ENCODE peak calls at places on chromosome 9, in five cellular contexts. F is Peyer's patch; Q is fibroblast of lung; O is CD8-positive, alpha-beta memory T cell; D is SJSA1. N is an unnamed sample. For H3K4me1, the result is how much of the 10 kb centered on the place peaks cover.

GRCh38 chr9:129141066-129142041 is 30.1 kb downstream of the PTPA start:
- DNase-seq in O (no peak), D (peak), Q (peak), F (peak), N (peak)

GRCh38 chr9:112631313-112631712 is 86.6 kb downstream of the INIP start:
- DNase-seq in O (no peak), D (no peak), Q (no peak), F (no peak), N (no peak)

GRCh38 chr9:117224676-117225075 is 190.2 kb downstream of the ASTN2 start:
- DNase-seq in O (no peak), F (no peak), Q (no peak), D (no peak), N (peak)

GRCh38 chr9:132548971-132549649 is 33.3 kb upstream of the BARHL1 start:
- DNase-seq in F (no peak), Q (peak), O (no peak), D (no peak), N (no peak)

GRCh38 chr9:90003046-90003355 is 398.2 kb downstream of the GADD45G start:
- DNase-seq in F (no peak), O (no peak), Q (no peak), D (no peak), N (no peak)

GRCh38 chr9:93656426-93657222 is 80.2 kb downstream of the PHF2 start:
- DNase-seq in Q (no peak), F (peak), O (no peak), D (no peak), N (no peak)

GRCh38 chr9:133738039-133738805 is at the start of gene SARDH:
- DNase-seq in F (peak), Q (peak), O (peak), D (peak), N (peak)

GRCh38 chr9:96514108-96514824 is 64.3 kb downstream of the HABP4 start:
- DNase-seq in F (no peak), Q (peak), O (no peak), D (no peak), N (no peak)

GRCh38 chr9:114164191-114164794 is 9.0 kb downstream of the COL27A1 start:
- DNase-seq in Q (no peak), F (no peak), O (no peak), D (no peak), N (no peak)

GRCh38 chr9:15146121-15146820 is 160.7 kb downstream of the TTC39B start:
- DNase-seq in F (no peak), O (no peak), D (no peak), Q (no peak), N (no peak)

GRCh38 chr9:89477395-89477794 is 20.5 kb downstream of the SEMA4D start:
- DNase-seq in F (peak), Q (no peak), D (no peak), O (peak), N (no peak)

GRCh38 chr9:69143291-69143690 is 30.8 kb upstream of the TJP2 start:
- DNase-seq in O (no peak), Q (no peak), F (no peak), D (no peak), N (no peak)

GRCh38 chr9:70411930-70412677 is 2.4 kb downstream of the KLF9 start:
- DNase-seq in F (peak), D (peak), O (peak), Q (peak), N (peak)

GRCh38 chr9:109418827-109419226 is 79.3 kb downstream of the PTPN3 start:
- DNase-seq in O (no peak), Q (peak), F (no peak), D (no peak), N (no peak)

GRCh38 chr9:134403682-134404301 is 77.5 kb downstream of the RXRA start:
- DNase-seq in Q (peak), F (peak), O (peak), D (peak), N (peak)

GRCh38 chr9:92631452-92632211 is 38.3 kb downstream of the IPPK start:
- DNase-seq in D (no peak), O (no peak), F (peak), Q (peak), N (no peak)

GRCh38 chr9:16126042-16126441 is 573.2 kb downstream of the CCDC171 start:
- DNase-seq in D (no peak), O (no peak), Q (peak), F (no peak), N (no peak)

GRCh38 chr9:127654619-127655018 is 42.5 kb downstream of the STXBP1 start:
- DNase-seq in D (peak), F (no peak), O (no peak), Q (peak), N (no peak)

GRCh38 chr9:113990570-113990907 is 87.6 kb downstream of the AMBP start:
- DNase-seq in O (no peak), D (no peak), F (peak), Q (no peak), N (no peak)

GRCh38 chr9:130483281-130483949 is 38.7 kb downstream of the ASS1 start:
- DNase-seq in O (no peak), F (no peak), D (no peak), Q (no peak), N (no peak)

GRCh38 chr9:30943446-30944232 is 1440.8 kb upstream of the ACO1 start:
- DNase-seq in O (no peak), F (no peak), Q (no peak), D (no peak), N (no peak)

GRCh38 chr9:127360829-127361228 is 36.1 kb upstream of the SLC2A8 start:
- DNase-seq in F (peak), D (no peak), O (no peak), Q (peak), N (peak)

GRCh38 chr9:76415731-76416130 is 21.5 kb upstream of the RFK start:
- DNase-seq in D (no peak), F (no peak), O (no peak), Q (peak), N (no peak)

GRCh38 chr9:86175223-86175622 is 75.9 kb upstream of the GOLM1 start:
- DNase-seq in Q (no peak), D (no peak), F (no peak), O (no peak), N (peak)

GRCh38 chr9:130053504-130054427 is at the start of gene GPR107:
- DNase-seq in D (peak), Q (peak), O (peak), F (peak), N (peak)

GRCh38 chr9:35357116-35357515 is 132.8 kb upstream of the RUSC2 start:
- DNase-seq in D (no peak), O (no peak), Q (no peak), F (no peak), N (no peak)

GRCh38 chr9:72596451-72597180 is 75.2 kb downstream of the TMC1 start:
- DNase-seq in D (no peak), F (no peak), Q (peak), O (no peak), N (no peak)

GRCh38 chr9:21677834-21678233 is 124.6 kb upstream of the MTAP start:
- DNase-seq in D (peak), F (no peak), O (no peak), Q (peak), N (no peak)

GRCh38 chr9:91282292-91282691 is 79.4 kb downstream of the AUH start:
- DNase-seq in O (no peak), D (no peak), Q (no peak), F (no peak), N (no peak)

GRCh38 chr9:6552033-6552737 is 93.3 kb downstream of the GLDC start:
- DNase-seq in Q (peak), D (peak), O (no peak), F (no peak), N (peak)

GRCh38 chr9:95048225-95049087 is 269.1 kb downstream of the FANCC start:
- DNase-seq in O (peak), Q (peak), F (peak), D (peak), N (peak)

GRCh38 chr9:128160603-128160987 is 530 bp downstream of the BBLN start:
- DNase-seq in Q (peak), F (no peak), O (no peak), D (peak), N (peak)

GRCh38 chr9:88773627-88774244 is 217.5 kb upstream of the S1PR3 start:
- DNase-seq in F (no peak), D (peak), O (no peak), Q (peak), N (no peak)

GRCh38 chr9:128162215-128163026 is 2.4 kb downstream of the BBLN start:
- DNase-seq in Q (peak), F (no peak), O (no peak), D (no peak), N (no peak)

GRCh38 chr9:84736076-84736475 is 66.5 kb downstream of the NTRK2 start:
- DNase-seq in Q (peak), F (no peak), D (no peak), O (no peak), N (no peak)

GRCh38 chr9:93320591-93321219 is 130.8 kb upstream of the FAM120A start:
- DNase-seq in O (no peak), D (no peak), Q (no peak), F (no peak), N (no peak)

GRCh38 chr9:37949576-37949975 is 45.6 kb upstream of the SLC25A51 start:
- DNase-seq in D (peak), O (no peak), F (no peak), Q (peak), N (no peak)

GRCh38 chr9:122821278-122821952 is 7.0 kb downstream of the PDCL start:
- DNase-seq in F (peak), Q (no peak), D (no peak), O (no peak), N (no peak)

GRCh38 chr9:122819791-122820489 is 8.4 kb downstream of the PDCL start:
- DNase-seq in F (no peak), D (peak), O (no peak), Q (peak), N (no peak)

GRCh38 chr9:122820490-122820845 is 7.9 kb downstream of the PDCL start:
- DNase-seq in D (no peak), O (no peak), F (no peak), Q (no peak), N (no peak)

GRCh38 chr9:122822056-122822455 is 6.3 kb downstream of the PDCL start:
- DNase-seq in F (no peak), D (no peak), Q (no peak), O (no peak), N (no peak)

DNA sequence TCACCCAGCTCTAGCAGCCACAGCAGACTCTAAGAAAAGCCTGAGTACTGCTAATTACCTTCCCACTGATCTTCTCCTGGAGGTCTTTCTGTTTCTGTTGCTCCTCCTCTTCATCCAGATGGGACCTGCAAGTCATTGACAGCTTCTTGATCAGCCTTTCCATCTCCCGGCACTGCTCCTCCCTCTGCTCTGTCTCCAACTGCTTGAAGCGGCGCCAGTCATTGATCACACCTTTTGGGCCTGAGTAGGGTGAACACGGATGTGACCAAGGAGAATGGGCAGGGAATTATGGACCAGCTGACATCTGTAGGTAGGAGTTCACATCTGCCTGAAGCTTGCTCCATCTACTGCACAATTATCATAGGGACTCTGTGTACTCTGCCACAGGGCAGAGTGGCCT is 5.4 kb downstream of the PDCL start:
- DNase-seq in Q (no peak), F (no peak), D (no peak), O (no peak), N (no peak)
- H3K4me1 ChIP-seq in Q (under half), F (under half), D (under half), O (under half), N (under half)

GRCh38 chr9:19133549-19134345 is 6.5 kb upstream of the PLIN2 start:
- DNase-seq in Q (no peak), O (no peak), F (peak), D (no peak), N (no peak)

GRCh38 chr9:19122490-19123042 is 4.7 kb downstream of the PLIN2 start:
- DNase-seq in O (no peak), D (no peak), Q (no peak), F (peak), N (no peak)

GRCh38 chr9:19124430-19124793 is 2.9 kb downstream of the PLIN2 start:
- DNase-seq in F (no peak), Q (no peak), D (no peak), O (no peak), N (no peak)

GRCh38 chr9:19130436-19130835 is 3.1 kb upstream of the PLIN2 start:
- DNase-seq in O (no peak), Q (no peak), F (peak), D (no peak), N (no peak)

GRCh38 chr9:19127881-19128719 is 808 bp upstream of the PLIN2 start:
- DNase-seq in O (peak), F (peak), Q (peak), D (no peak), N (no peak)
- H3K27ac ChIP-seq in O (peak), F (peak), Q (peak), D (peak), N (peak)

GRCh38 chr9:83435301-83435700 is 102.9 kb downstream of the FRMD3 start:
- DNase-seq in F (no peak), O (no peak), D (no peak), Q (no peak), N (no peak)

GRCh38 chr9:83445703-83446102 is 92.5 kb downstream of the FRMD3 start:
- DNase-seq in D (no peak), Q (no peak), F (no peak), O (no peak), N (no peak)

GRCh38 chr9:83444110-83444509 is 94.1 kb downstream of the FRMD3 start:
- DNase-seq in Q (peak), F (no peak), D (no peak), O (no peak), N (peak)

GRCh38 chr9:83441390-83441789 is 96.8 kb downstream of the FRMD3 start:
- DNase-seq in D (peak), F (no peak), Q (no peak), O (no peak), N (peak)

GRCh38 chr9:83440641-83441040 is 97.6 kb downstream of the FRMD3 start:
- DNase-seq in F (no peak), O (no peak), Q (peak), D (no peak), N (no peak)
- H3K4me1 ChIP-seq in F (under half), O (under half), Q (under half), D (under half), N (under half)

GRCh38 chr9:137389428-137389746 is 33.6 kb downstream of the EXD3 start:
- DNase-seq in O (no peak), Q (no peak), F (no peak), D (no peak), N (no peak)
- H3K27ac ChIP-seq in O (no peak), Q (no peak), F (no peak), D (no peak), N (no peak)

GRCh38 chr9:107292811-107293554 is 9.9 kb downstream of the RAD23B start:
- DNase-seq in Q (no peak), D (no peak), O (no peak), F (no peak), N (no peak)
- H3K4me1 ChIP-seq in Q (under half), D (under half), O (half or more), F (under half), N (under half)

GRCh38 chr9:99819123-99819483 is 2.6 kb upstream of the NR4A3 start:
- DNase-seq in D (no peak), Q (no peak), F (no peak), O (no peak), N (no peak)
- H3K27ac ChIP-seq in D (peak), Q (peak), F (peak), O (peak), N (peak)

GRCh38 chr9:124284237-124284831 is 26.6 kb downstream of the NEK6 start:
- DNase-seq in D (no peak), F (no peak), O (no peak), Q (peak), N (peak)

GRCh38 chr9:124284940-124285441 is 27.2 kb downstream of the NEK6 start:
- DNase-seq in O (no peak), Q (peak), D (no peak), F (no peak), N (no peak)

GRCh38 chr9:124286292-124286931 is 28.7 kb downstream of the NEK6 start:
- DNase-seq in O (no peak), D (peak), F (peak), Q (peak), N (no peak)

GRCh38 chr9:124285490-124285889 is 27.7 kb downstream of the NEK6 start:
- DNase-seq in O (no peak), F (no peak), Q (no peak), D (no peak), N (no peak)

DNA sequence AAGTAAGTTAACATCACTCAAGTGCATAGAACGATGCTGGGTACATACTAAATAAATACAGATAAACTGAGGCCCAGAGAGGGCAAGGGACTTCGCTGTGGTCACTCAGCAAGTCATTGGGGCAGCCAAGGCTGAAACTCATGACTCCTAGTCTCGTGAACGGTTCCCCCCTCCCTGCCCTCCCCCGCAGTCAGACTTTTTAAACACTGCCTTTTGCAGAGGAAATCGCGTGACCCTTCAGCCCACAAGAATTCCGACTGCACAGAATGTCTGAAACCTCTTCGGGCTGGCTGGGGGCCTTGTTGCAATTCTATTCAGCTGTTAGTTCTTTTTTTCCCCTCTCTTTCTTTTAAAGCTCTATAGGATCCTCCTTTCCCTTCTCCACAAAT is 28.1 kb downstream of the NEK6 start:
- DNase-seq in D (no peak), F (peak), Q (peak), O (no peak), N (peak)
- H3K4me1 ChIP-seq in D (half or more), F (under half), Q (half or more), O (under half), N (under half)

N was measured in SJCRH30.